ENCODE peak calls at places on chromosomes 13 and 19, in nine cellular contexts. One of them, this sample, is unnamed.

GRCh38 chr19:4609878-4610511 is 29.3 kb upstream of the TNFAIP8L1 start:
- DNase-seq in Caco-2: no peak
- DNase-seq in body of pancreas: no peak
- DNase-seq in RWPE1: no peak
- DNase-seq in omental fat pad: no peak
- DNase-seq in endothelial cell: no peak
- DNase-seq in CD8-positive, alpha-beta T cell: no peak
- DNase-seq in dorsolateral prefrontal cortex: no peak
- DNase-seq in fibroblast of mammary gland: no peak
- DNase-seq in this sample: peak

GRCh38 chr19:47157455-47158321 is 27.1 kb downstream of the SAE1 start:
- DNase-seq in CD8-positive, alpha-beta T cell: no peak
- DNase-seq in dorsolateral prefrontal cortex: no peak
- DNase-seq in body of pancreas: no peak
- DNase-seq in Caco-2: peak
- DNase-seq in endothelial cell: peak
- DNase-seq in RWPE1: peak
- DNase-seq in omental fat pad: no peak
- DNase-seq in fibroblast of mammary gland: peak
- DNase-seq in this sample: no peak

GRCh38 chr13:68927387-68928026 is 1180.1 kb upstream of the ATXN8OS start:
- DNase-seq in endothelial cell: peak
- DNase-seq in RWPE1: peak
- DNase-seq in omental fat pad: no peak
- DNase-seq in CD8-positive, alpha-beta T cell: no peak
- DNase-seq in fibroblast of mammary gland: peak
- DNase-seq in dorsolateral prefrontal cortex: no peak
- DNase-seq in body of pancreas: no peak
- DNase-seq in Caco-2: peak
- DNase-seq in this sample: peak

GRCh38 chr19:43700368-43701015 is 15.4 kb upstream of the IRGC start:
- DNase-seq in Caco-2: no peak
- DNase-seq in body of pancreas: peak
- DNase-seq in CD8-positive, alpha-beta T cell: no peak
- DNase-seq in dorsolateral prefrontal cortex: no peak
- DNase-seq in omental fat pad: peak
- DNase-seq in endothelial cell: no peak
- DNase-seq in fibroblast of mammary gland: peak
- DNase-seq in RWPE1: no peak
- DNase-seq in this sample: no peak

GRCh38 chr13:99671746-99672145 is 170.5 kb downstream of the TM9SF2 start:
- DNase-seq in omental fat pad: no peak
- DNase-seq in body of pancreas: no peak
- DNase-seq in Caco-2: no peak
- DNase-seq in dorsolateral prefrontal cortex: no peak
- DNase-seq in CD8-positive, alpha-beta T cell: no peak
- DNase-seq in RWPE1: no peak
- DNase-seq in endothelial cell: no peak
- DNase-seq in fibroblast of mammary gland: no peak
- DNase-seq in this sample: no peak

GRCh38 chr19:4976412-4977298 is 7.7 kb downstream of the KDM4B start:
- DNase-seq in endothelial cell: peak
- DNase-seq in Caco-2: peak
- DNase-seq in RWPE1: peak
- DNase-seq in body of pancreas: no peak
- DNase-seq in dorsolateral prefrontal cortex: no peak
- DNase-seq in omental fat pad: peak
- DNase-seq in fibroblast of mammary gland: peak
- DNase-seq in CD8-positive, alpha-beta T cell: no peak
- DNase-seq in this sample: peak

GRCh38 chr19:48625891-48626327 is 6.6 kb downstream of the SPHK2 start:
- DNase-seq in Caco-2: no peak
- DNase-seq in body of pancreas: no peak
- DNase-seq in endothelial cell: no peak
- DNase-seq in dorsolateral prefrontal cortex: no peak
- DNase-seq in fibroblast of mammary gland: no peak
- DNase-seq in omental fat pad: no peak
- DNase-seq in CD8-positive, alpha-beta T cell: no peak
- DNase-seq in RWPE1: no peak
- DNase-seq in this sample: no peak

GRCh38 chr13:82092312-82092711 is 1751.4 kb upstream of the SPRY2 start:
- DNase-seq in RWPE1: no peak
- DNase-seq in endothelial cell: no peak
- DNase-seq in body of pancreas: no peak
- DNase-seq in CD8-positive, alpha-beta T cell: no peak
- DNase-seq in dorsolateral prefrontal cortex: no peak
- DNase-seq in fibroblast of mammary gland: no peak
- DNase-seq in omental fat pad: no peak
- DNase-seq in Caco-2: no peak
- DNase-seq in this sample: no peak

GRCh38 chr19:3272952-3273351 is 48.5 kb downstream of the CELF5 start:
- DNase-seq in fibroblast of mammary gland: no peak
- DNase-seq in RWPE1: no peak
- DNase-seq in body of pancreas: no peak
- DNase-seq in Caco-2: no peak
- DNase-seq in endothelial cell: no peak
- DNase-seq in CD8-positive, alpha-beta T cell: no peak
- DNase-seq in omental fat pad: no peak
- DNase-seq in dorsolateral prefrontal cortex: no peak
- DNase-seq in this sample: no peak

GRCh38 chr19:3276341-3276799 is 51.9 kb downstream of the CELF5 start:
- DNase-seq in CD8-positive, alpha-beta T cell: no peak
- DNase-seq in dorsolateral prefrontal cortex: no peak
- DNase-seq in Caco-2: peak
- DNase-seq in endothelial cell: peak
- DNase-seq in omental fat pad: no peak
- DNase-seq in fibroblast of mammary gland: no peak
- DNase-seq in body of pancreas: peak
- DNase-seq in RWPE1: peak
- DNase-seq in this sample: peak

GRCh38 chr19:3274245-3275067 is 50.0 kb downstream of the CELF5 start:
- DNase-seq in fibroblast of mammary gland: no peak
- DNase-seq in Caco-2: no peak
- DNase-seq in body of pancreas: no peak
- DNase-seq in endothelial cell: no peak
- DNase-seq in omental fat pad: no peak
- DNase-seq in CD8-positive, alpha-beta T cell: no peak
- DNase-seq in dorsolateral prefrontal cortex: no peak
- DNase-seq in RWPE1: no peak
- DNase-seq in this sample: no peak

GRCh38 chr19:3275583-3276340 is 51.3 kb downstream of the CELF5 start:
- DNase-seq in Caco-2: peak
- DNase-seq in endothelial cell: peak
- DNase-seq in CD8-positive, alpha-beta T cell: peak
- DNase-seq in RWPE1: peak
- DNase-seq in omental fat pad: peak
- DNase-seq in dorsolateral prefrontal cortex: no peak
- DNase-seq in body of pancreas: peak
- DNase-seq in fibroblast of mammary gland: peak
- DNase-seq in this sample: peak

DNA sequence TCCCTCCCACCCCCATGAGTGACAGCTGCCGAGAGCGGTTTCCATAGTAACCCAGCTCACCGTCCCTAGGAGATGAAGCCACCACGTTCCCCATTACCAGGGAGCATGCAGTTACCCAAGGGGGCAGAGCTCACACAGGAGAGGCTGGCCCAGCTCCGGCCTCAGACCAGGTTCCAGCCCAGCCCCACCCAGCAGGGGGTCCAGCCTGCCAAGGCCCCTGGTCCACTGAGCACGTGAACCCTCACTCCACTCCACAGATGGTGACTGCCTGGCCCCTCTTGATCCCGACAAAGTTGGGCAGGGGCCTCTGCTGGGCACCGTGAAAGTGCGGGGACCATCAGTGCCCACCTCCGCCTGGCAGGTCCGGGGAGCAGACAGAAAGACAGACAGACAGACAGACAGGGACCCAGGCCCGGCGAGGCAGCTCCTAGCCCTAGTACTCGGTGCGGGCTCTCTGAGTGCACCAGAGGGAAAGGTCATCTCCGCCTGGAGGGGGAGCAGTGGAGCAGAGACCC is 50.7 kb downstream of the CELF5 start:
- DNase-seq in Caco-2: no peak
- DNase-seq in body of pancreas: peak
- DNase-seq in fibroblast of mammary gland: no peak
- DNase-seq in dorsolateral prefrontal cortex: no peak
- DNase-seq in endothelial cell: peak
- DNase-seq in RWPE1: no peak
- DNase-seq in CD8-positive, alpha-beta T cell: no peak
- DNase-seq in omental fat pad: no peak
- DNase-seq in this sample: no peak
- TF ChIP-seq CTCF in Caco-2: no peak
- TF ChIP-seq CTCF in body of pancreas: no peak
- TF ChIP-seq CTCF in fibroblast of mammary gland: peak
- TF ChIP-seq CTCF in dorsolateral prefrontal cortex: no peak
- TF ChIP-seq CTCF in endothelial cell: peak
- TF ChIP-seq CTCF in RWPE1: no peak
- TF ChIP-seq CTCF in CD8-positive, alpha-beta T cell: peak
- TF ChIP-seq CTCF in omental fat pad: no peak
- TF ChIP-seq CTCF in this sample: peak

DNA sequence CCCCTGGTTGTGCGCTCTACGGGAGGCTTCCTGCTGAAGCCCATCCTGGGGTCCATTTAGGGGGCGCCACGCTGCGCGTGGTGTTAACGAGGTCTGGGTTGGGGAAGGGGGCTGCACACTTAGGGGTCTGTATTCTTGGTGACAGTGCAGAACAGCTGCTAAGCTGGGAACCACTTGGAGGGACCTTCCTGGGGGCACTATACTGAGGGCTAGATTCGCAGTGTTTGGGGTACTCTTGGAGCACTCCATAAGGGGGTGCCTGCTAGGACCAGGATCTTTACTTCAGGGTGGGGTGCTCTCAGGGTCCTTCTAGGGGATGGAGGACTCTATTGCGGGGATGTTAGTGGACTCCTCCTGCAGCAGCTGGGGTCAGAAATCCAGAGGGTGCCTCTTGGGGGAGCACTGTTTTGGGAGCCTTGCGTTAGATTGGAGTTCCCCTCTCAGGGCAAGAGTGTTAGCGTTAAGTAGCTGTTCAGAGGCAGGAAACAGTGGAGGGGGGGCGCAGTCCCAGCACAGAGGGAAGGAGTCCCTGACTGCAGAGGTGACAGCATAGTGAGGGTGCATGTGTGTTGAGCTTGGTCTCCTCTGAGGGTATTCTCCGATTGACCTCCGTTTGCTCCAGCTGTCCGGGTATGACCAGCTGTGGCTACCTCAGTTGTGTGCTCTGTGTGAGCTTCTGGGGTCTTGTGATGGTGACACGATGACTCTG is 1.1 kb downstream of the PDE4A start:
- DNase-seq in dorsolateral prefrontal cortex: no peak
- DNase-seq in endothelial cell: no peak
- DNase-seq in Caco-2: no peak
- DNase-seq in CD8-positive, alpha-beta T cell: no peak
- DNase-seq in fibroblast of mammary gland: no peak
- DNase-seq in omental fat pad: no peak
- DNase-seq in RWPE1: no peak
- DNase-seq in body of pancreas: no peak
- DNase-seq in this sample: no peak
- TF ChIP-seq CTCF in dorsolateral prefrontal cortex: no peak
- TF ChIP-seq CTCF in endothelial cell: no peak
- TF ChIP-seq CTCF in Caco-2: no peak
- TF ChIP-seq CTCF in CD8-positive, alpha-beta T cell: peak
- TF ChIP-seq CTCF in fibroblast of mammary gland: no peak
- TF ChIP-seq CTCF in omental fat pad: no peak
- TF ChIP-seq CTCF in RWPE1: no peak
- TF ChIP-seq CTCF in body of pancreas: no peak
- TF ChIP-seq CTCF in this sample: peak

DNA sequence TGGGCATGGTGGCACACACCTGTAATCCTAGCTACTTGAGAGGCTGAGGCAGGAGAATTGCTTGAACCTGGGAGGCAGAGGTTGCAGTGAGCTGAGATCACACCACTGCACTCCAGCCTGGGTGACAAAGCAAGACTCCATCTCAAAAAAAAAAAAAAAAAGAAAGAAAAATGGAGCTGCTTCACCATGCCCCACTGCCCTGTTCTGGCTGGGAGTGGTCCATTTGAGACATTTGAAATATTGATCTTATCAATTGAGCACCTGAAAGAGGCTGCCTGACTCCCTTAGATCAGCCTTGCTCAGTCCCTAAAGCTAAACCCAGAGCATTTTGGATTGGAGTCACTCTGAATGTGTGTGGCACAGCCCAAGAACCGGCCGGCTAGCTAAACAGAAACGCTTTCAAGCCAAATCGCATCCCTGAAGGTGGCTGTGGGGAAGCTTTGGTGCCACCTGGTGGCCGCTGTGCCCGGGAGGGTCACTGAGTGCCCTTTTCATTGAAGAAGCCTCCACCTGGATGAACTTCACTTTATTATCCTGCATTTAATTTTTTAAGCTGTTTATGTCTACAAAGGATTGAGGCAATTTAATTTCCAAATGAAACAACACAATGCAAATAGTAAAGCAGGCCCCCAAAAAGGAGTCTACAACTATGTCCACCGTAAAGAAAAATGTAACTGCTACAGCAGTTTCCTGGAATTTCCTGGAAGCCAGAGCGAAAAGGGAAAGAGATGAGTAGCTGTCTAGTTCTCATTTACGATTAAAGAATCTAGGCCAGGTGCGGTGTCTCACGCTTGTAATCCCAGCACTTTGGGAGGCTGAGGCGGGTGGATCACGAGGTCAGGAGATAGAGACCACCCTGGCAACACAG is 53.1 kb upstream of the SERPINE3 start:
- DNase-seq in RWPE1: peak
- DNase-seq in CD8-positive, alpha-beta T cell: peak
- DNase-seq in body of pancreas: peak
- DNase-seq in endothelial cell: peak
- DNase-seq in Caco-2: peak
- DNase-seq in omental fat pad: peak
- DNase-seq in fibroblast of mammary gland: peak
- DNase-seq in dorsolateral prefrontal cortex: peak
- DNase-seq in this sample: peak
- TF ChIP-seq CTCF in RWPE1: peak
- TF ChIP-seq CTCF in CD8-positive, alpha-beta T cell: peak
- TF ChIP-seq CTCF in body of pancreas: peak
- TF ChIP-seq CTCF in endothelial cell: peak
- TF ChIP-seq CTCF in Caco-2: peak
- TF ChIP-seq CTCF in omental fat pad: no peak
- TF ChIP-seq CTCF in fibroblast of mammary gland: peak
- TF ChIP-seq CTCF in dorsolateral prefrontal cortex: peak
- TF ChIP-seq CTCF in this sample: peak

GRCh38 chr13:95756072-95756471 is 79.1 kb downstream of the DNAJC3 start:
- DNase-seq in endothelial cell: no peak
- DNase-seq in Caco-2: no peak
- DNase-seq in omental fat pad: no peak
- DNase-seq in fibroblast of mammary gland: peak
- DNase-seq in CD8-positive, alpha-beta T cell: no peak
- DNase-seq in RWPE1: no peak
- DNase-seq in body of pancreas: no peak
- DNase-seq in dorsolateral prefrontal cortex: no peak
- DNase-seq in this sample: no peak

GRCh38 chr13:95749545-95749944 is 72.6 kb downstream of the DNAJC3 start:
- DNase-seq in endothelial cell: no peak
- DNase-seq in fibroblast of mammary gland: no peak
- DNase-seq in body of pancreas: no peak
- DNase-seq in omental fat pad: no peak
- DNase-seq in dorsolateral prefrontal cortex: no peak
- DNase-seq in RWPE1: no peak
- DNase-seq in Caco-2: no peak
- DNase-seq in CD8-positive, alpha-beta T cell: no peak
- DNase-seq in this sample: no peak

GRCh38 chr13:95754069-95754468 is 77.1 kb downstream of the DNAJC3 start:
- DNase-seq in endothelial cell: no peak
- DNase-seq in omental fat pad: no peak
- DNase-seq in fibroblast of mammary gland: peak
- DNase-seq in CD8-positive, alpha-beta T cell: no peak
- DNase-seq in RWPE1: no peak
- DNase-seq in Caco-2: no peak
- DNase-seq in body of pancreas: no peak
- DNase-seq in dorsolateral prefrontal cortex: no peak
- DNase-seq in this sample: no peak

GRCh38 chr13:95752677-95753076 is 75.7 kb downstream of the DNAJC3 start:
- DNase-seq in endothelial cell: no peak
- DNase-seq in body of pancreas: no peak
- DNase-seq in Caco-2: no peak
- DNase-seq in RWPE1: no peak
- DNase-seq in omental fat pad: no peak
- DNase-seq in dorsolateral prefrontal cortex: no peak
- DNase-seq in fibroblast of mammary gland: no peak
- DNase-seq in CD8-positive, alpha-beta T cell: no peak
- DNase-seq in this sample: no peak
- TF ChIP-seq CTCF in endothelial cell: no peak
- TF ChIP-seq CTCF in body of pancreas: no peak
- TF ChIP-seq CTCF in Caco-2: no peak
- TF ChIP-seq CTCF in RWPE1: no peak
- TF ChIP-seq CTCF in omental fat pad: no peak
- TF ChIP-seq CTCF in dorsolateral prefrontal cortex: no peak
- TF ChIP-seq CTCF in fibroblast of mammary gland: no peak
- TF ChIP-seq CTCF in CD8-positive, alpha-beta T cell: no peak
- TF ChIP-seq CTCF in this sample: no peak

This sample was measured in SK-N-SH.